ENCODE peak calls at places on chromosomes 6 and 20, in eight cellular contexts. One of them, this sample, is unnamed.
A peak's percentile ranks its signal among the peaks of the same experiment; 100 is the strongest.

GRCh38 chr6:13859871-13860555 is 45.7 kb upstream of the MCUR1 start:
- DNase-seq in stomach: no peak
- DNase-seq in foreskin fibroblast: no peak
- DNase-seq in BE2C: peak; percentile 47
- DNase-seq in astrocyte: no peak
- DNase-seq in fibroblast of mammary gland: no peak
- DNase-seq in ascending aorta: no peak
- DNase-seq in A549: no peak
- DNase-seq in this sample: no peak

GRCh38 chr6:107154131-107154906 is 39.0 kb upstream of the BEND3 start:
- DNase-seq in stomach: no peak
- DNase-seq in foreskin fibroblast: no peak
- DNase-seq in BE2C: no peak
- DNase-seq in astrocyte: peak; percentile 16
- DNase-seq in fibroblast of mammary gland: no peak
- DNase-seq in ascending aorta: no peak
- DNase-seq in A549: no peak
- DNase-seq in this sample: no peak

GRCh38 chr6:15427360-15428070 is 181.6 kb downstream of the JARID2 start:
- DNase-seq in stomach: no peak
- DNase-seq in foreskin fibroblast: no peak
- DNase-seq in BE2C: no peak
- DNase-seq in astrocyte: no peak
- DNase-seq in fibroblast of mammary gland: peak; percentile 21
- DNase-seq in ascending aorta: no peak
- DNase-seq in A549: no peak
- DNase-seq in this sample: no peak

GRCh38 chr20:34195355-34195754 is 45.9 kb upstream of the ASIP start:
- DNase-seq in stomach: no peak
- DNase-seq in foreskin fibroblast: no peak
- DNase-seq in BE2C: no peak
- DNase-seq in astrocyte: no peak
- DNase-seq in fibroblast of mammary gland: no peak
- DNase-seq in ascending aorta: no peak
- DNase-seq in A549: no peak
- DNase-seq in this sample: no peak

GRCh38 chr20:36147707-36148106 is 6.8 kb upstream of the EPB41L1 start:
- DNase-seq in stomach: no peak
- DNase-seq in foreskin fibroblast: no peak
- DNase-seq in BE2C: no peak
- DNase-seq in astrocyte: peak; percentile 41
- DNase-seq in fibroblast of mammary gland: peak; percentile 81
- DNase-seq in ascending aorta: no peak
- DNase-seq in A549: no peak
- DNase-seq in this sample: no peak

GRCh38 chr6:53793318-53793975 is 1.4 kb upstream of the LRRC1 start:
- DNase-seq in stomach: peak; percentile 80
- DNase-seq in foreskin fibroblast: peak; percentile 29
- DNase-seq in BE2C: peak; percentile 48
- DNase-seq in astrocyte: peak; percentile 61
- DNase-seq in fibroblast of mammary gland: peak; percentile 41
- DNase-seq in ascending aorta: no peak
- DNase-seq in A549: peak; percentile 67
- DNase-seq in this sample: no peak

GRCh38 chr20:51457281-51457932 is 85.1 kb downstream of the NFATC2 start:
- DNase-seq in stomach: no peak
- DNase-seq in foreskin fibroblast: peak; percentile 78
- DNase-seq in BE2C: peak; percentile 51
- DNase-seq in astrocyte: peak; percentile 87
- DNase-seq in fibroblast of mammary gland: peak; percentile 88
- DNase-seq in ascending aorta: no peak
- DNase-seq in A549: peak; percentile 76
- DNase-seq in this sample: no peak

GRCh38 chr6:158737710-158738615 is 81.2 kb downstream of the EZR start:
- DNase-seq in stomach: no peak
- DNase-seq in foreskin fibroblast: peak; percentile 58
- DNase-seq in BE2C: peak; percentile 38
- DNase-seq in astrocyte: peak; percentile 67
- DNase-seq in fibroblast of mammary gland: peak; percentile 80
- DNase-seq in ascending aorta: no peak
- DNase-seq in A549: peak; percentile 71
- DNase-seq in this sample: no peak

GRCh38 chr6:47230579-47230978 is 79.1 kb downstream of the TNFRSF21 start:
- DNase-seq in stomach: no peak
- DNase-seq in foreskin fibroblast: no peak
- DNase-seq in BE2C: no peak
- DNase-seq in astrocyte: no peak
- DNase-seq in fibroblast of mammary gland: no peak
- DNase-seq in ascending aorta: no peak
- DNase-seq in A549: peak; percentile 20
- DNase-seq in this sample: no peak

GRCh38 chr6:84227044-84227433 is 404 bp downstream of the CEP162 start:
- DNase-seq in stomach: no peak
- DNase-seq in foreskin fibroblast: no peak
- DNase-seq in BE2C: no peak
- DNase-seq in astrocyte: no peak
- DNase-seq in fibroblast of mammary gland: no peak
- DNase-seq in ascending aorta: no peak
- DNase-seq in A549: no peak
- DNase-seq in this sample: no peak

GRCh38 chr20:5945963-5946362 is 4.4 kb downstream of the TRMT6 start:
- DNase-seq in stomach: no peak
- DNase-seq in foreskin fibroblast: peak; percentile 80
- DNase-seq in BE2C: no peak
- DNase-seq in astrocyte: peak; percentile 33
- DNase-seq in fibroblast of mammary gland: peak; percentile 95
- DNase-seq in ascending aorta: no peak
- DNase-seq in A549: peak; percentile 27
- DNase-seq in this sample: no peak

GRCh38 chr6:17473554-17473953 is 80.2 kb downstream of the CAP2 start:
- DNase-seq in stomach: no peak
- DNase-seq in foreskin fibroblast: no peak
- DNase-seq in BE2C: no peak
- DNase-seq in astrocyte: no peak
- DNase-seq in fibroblast of mammary gland: no peak
- DNase-seq in ascending aorta: no peak
- DNase-seq in A549: no peak
- DNase-seq in this sample: no peak

GRCh38 chr20:37531856-37532255 is 4.2 kb upstream of the BLCAP start:
- DNase-seq in stomach: no peak
- DNase-seq in foreskin fibroblast: no peak
- DNase-seq in BE2C: no peak
- DNase-seq in astrocyte: no peak
- DNase-seq in fibroblast of mammary gland: no peak
- DNase-seq in ascending aorta: no peak
- DNase-seq in A549: no peak
- DNase-seq in this sample: no peak

GRCh38 chr20:11331096-11331495 is 586.6 kb upstream of the BTBD3 start:
- DNase-seq in stomach: no peak
- DNase-seq in foreskin fibroblast: no peak
- DNase-seq in BE2C: no peak
- DNase-seq in astrocyte: no peak
- DNase-seq in fibroblast of mammary gland: no peak
- DNase-seq in ascending aorta: no peak
- DNase-seq in A549: no peak
- DNase-seq in this sample: no peak

GRCh38 chr6:21556968-21557721 is 36.4 kb upstream of the SOX4 start:
- DNase-seq in stomach: no peak
- DNase-seq in foreskin fibroblast: peak; percentile 4
- DNase-seq in BE2C: no peak
- DNase-seq in astrocyte: no peak
- DNase-seq in fibroblast of mammary gland: peak; percentile 51
- DNase-seq in ascending aorta: no peak
- DNase-seq in A549: no peak
- DNase-seq in this sample: peak; percentile 97

DNA sequence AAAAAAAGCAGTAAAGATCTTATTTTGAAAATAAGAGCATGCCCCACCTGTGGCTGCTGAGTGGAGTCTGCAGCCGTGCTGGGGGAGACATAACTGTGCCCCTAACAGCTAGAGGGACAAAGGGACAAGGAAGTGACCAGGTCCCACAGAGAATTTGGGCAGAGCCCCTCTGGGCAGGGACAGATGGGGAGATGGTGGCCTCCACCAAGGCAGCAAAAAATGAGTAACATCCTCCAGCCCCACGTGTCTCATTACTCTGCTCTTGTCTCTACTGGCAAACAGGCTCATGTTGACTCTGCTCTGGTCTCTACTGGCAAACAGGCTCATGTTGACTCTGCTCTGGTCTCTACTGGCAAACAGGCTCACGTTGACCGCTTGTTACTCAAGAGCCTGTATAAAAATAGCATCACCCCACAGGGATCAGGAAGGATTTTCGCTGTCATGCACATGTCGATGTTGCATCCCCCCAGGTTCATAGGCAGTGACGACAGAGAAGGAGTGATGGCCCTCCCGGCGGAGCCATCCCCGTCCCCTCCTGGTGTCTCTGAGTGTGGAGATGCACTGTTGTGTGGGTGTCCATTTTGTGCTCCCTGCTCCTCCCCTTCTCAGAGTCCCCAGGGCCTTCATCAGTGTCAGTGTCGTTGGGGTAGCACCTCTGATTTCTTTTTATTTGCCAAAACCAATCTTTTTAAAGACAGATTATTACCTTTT is 17.3 kb upstream of the PCMTD2 start:
- DNase-seq in stomach: no peak
- DNase-seq in foreskin fibroblast: no peak
- DNase-seq in BE2C: no peak
- DNase-seq in astrocyte: no peak
- DNase-seq in fibroblast of mammary gland: no peak
- DNase-seq in ascending aorta: no peak
- DNase-seq in A549: no peak
- DNase-seq in this sample: no peak
- TF ChIP-seq CTCF in stomach: no peak
- TF ChIP-seq CTCF in foreskin fibroblast: no peak
- TF ChIP-seq CTCF in BE2C: no peak
- TF ChIP-seq CTCF in astrocyte: no peak
- TF ChIP-seq CTCF in fibroblast of mammary gland: no peak
- TF ChIP-seq CTCF in ascending aorta: no peak
- TF ChIP-seq CTCF in A549: no peak
- TF ChIP-seq CTCF in this sample: no peak

DNA sequence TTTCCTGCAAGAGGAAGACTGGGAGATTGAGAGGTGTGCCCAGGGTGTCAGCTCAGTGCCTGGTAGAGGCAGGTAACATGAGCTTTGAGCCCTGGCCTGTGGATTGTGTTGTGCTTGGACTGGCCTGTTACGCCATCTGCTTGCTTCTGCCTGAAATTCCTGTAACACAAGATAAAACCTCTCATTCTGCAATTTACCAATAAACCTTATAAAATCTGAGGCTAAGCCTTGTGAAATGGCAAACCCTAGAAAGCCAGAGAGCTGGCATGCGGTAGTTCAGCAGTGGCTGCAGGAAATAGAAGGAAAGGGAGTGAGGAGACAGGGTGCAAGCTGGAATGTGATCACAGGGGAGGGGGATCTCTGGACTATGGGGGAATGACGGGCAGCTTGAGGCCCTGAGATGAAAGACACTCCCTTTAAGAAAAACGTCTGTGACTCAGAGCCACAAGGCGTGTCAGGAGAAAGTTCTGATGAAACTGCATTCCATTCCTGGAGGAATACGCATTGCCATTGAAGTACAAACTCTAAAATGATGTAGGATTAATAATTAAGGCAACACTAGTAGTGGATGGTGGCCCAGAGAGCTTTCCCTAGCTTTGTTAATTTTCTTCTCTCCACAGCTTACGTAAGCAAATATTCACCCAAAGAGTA is 26.3 kb upstream of the TFAP2A start:
- DNase-seq in stomach: no peak
- DNase-seq in foreskin fibroblast: peak; percentile 81
- DNase-seq in BE2C: no peak
- DNase-seq in astrocyte: peak; percentile 97
- DNase-seq in fibroblast of mammary gland: peak; percentile 62
- DNase-seq in ascending aorta: no peak
- DNase-seq in A549: peak; percentile 98
- DNase-seq in this sample: no peak
- H3K4me3 ChIP-seq in stomach: no peak overlapping the region
- H3K4me3 ChIP-seq in foreskin fibroblast: no peak overlapping the region
- H3K4me3 ChIP-seq in BE2C: no peak overlapping the region
- H3K4me3 ChIP-seq in astrocyte: no peak overlapping the region
- H3K4me3 ChIP-seq in fibroblast of mammary gland: no peak overlapping the region
- H3K4me3 ChIP-seq in ascending aorta: no peak overlapping the region
- H3K4me3 ChIP-seq in A549: no peak overlapping the region
- H3K4me3 ChIP-seq in this sample: no peak overlapping the region

GRCh38 chr6:35954335-35954734 is 33.4 kb upstream of the SRPK1 start:
- DNase-seq in stomach: no peak
- DNase-seq in foreskin fibroblast: no peak
- DNase-seq in BE2C: no peak
- DNase-seq in astrocyte: no peak
- DNase-seq in fibroblast of mammary gland: no peak
- DNase-seq in ascending aorta: no peak
- DNase-seq in A549: no peak
- DNase-seq in this sample: no peak

GRCh38 chr6:35955521-35955920 is 34.6 kb upstream of the SRPK1 start:
- DNase-seq in stomach: no peak
- DNase-seq in foreskin fibroblast: no peak
- DNase-seq in BE2C: no peak
- DNase-seq in astrocyte: no peak
- DNase-seq in fibroblast of mammary gland: no peak
- DNase-seq in ascending aorta: no peak
- DNase-seq in A549: no peak
- DNase-seq in this sample: no peak

GRCh38 chr6:35960192-35960591 is 39.3 kb upstream of the SRPK1 start:
- DNase-seq in stomach: no peak
- DNase-seq in foreskin fibroblast: no peak
- DNase-seq in BE2C: no peak
- DNase-seq in astrocyte: peak; percentile 18
- DNase-seq in fibroblast of mammary gland: peak; percentile 26
- DNase-seq in ascending aorta: no peak
- DNase-seq in A549: no peak
- DNase-seq in this sample: no peak

GRCh38 chr6:35955071-35955470 is 34.2 kb upstream of the SRPK1 start:
- DNase-seq in stomach: no peak
- DNase-seq in foreskin fibroblast: no peak
- DNase-seq in BE2C: no peak
- DNase-seq in astrocyte: peak; percentile 19
- DNase-seq in fibroblast of mammary gland: peak; percentile 86
- DNase-seq in ascending aorta: no peak
- DNase-seq in A549: no peak
- DNase-seq in this sample: no peak

GRCh38 chr6:35955970-35956369 is 35.1 kb upstream of the SRPK1 start:
- DNase-seq in stomach: no peak
- DNase-seq in foreskin fibroblast: no peak
- DNase-seq in BE2C: no peak
- DNase-seq in astrocyte: no peak
- DNase-seq in fibroblast of mammary gland: no peak
- DNase-seq in ascending aorta: no peak
- DNase-seq in A549: no peak
- DNase-seq in this sample: no peak
- TF ChIP-seq CTCF in stomach: no peak
- TF ChIP-seq CTCF in foreskin fibroblast: peak; percentile 16
- TF ChIP-seq CTCF in BE2C: peak; percentile 40
- TF ChIP-seq CTCF in astrocyte: no peak
- TF ChIP-seq CTCF in fibroblast of mammary gland: peak; percentile 26
- TF ChIP-seq CTCF in ascending aorta: no peak
- TF ChIP-seq CTCF in A549: peak; percentile 26
- TF ChIP-seq CTCF in this sample: no peak

DNA sequence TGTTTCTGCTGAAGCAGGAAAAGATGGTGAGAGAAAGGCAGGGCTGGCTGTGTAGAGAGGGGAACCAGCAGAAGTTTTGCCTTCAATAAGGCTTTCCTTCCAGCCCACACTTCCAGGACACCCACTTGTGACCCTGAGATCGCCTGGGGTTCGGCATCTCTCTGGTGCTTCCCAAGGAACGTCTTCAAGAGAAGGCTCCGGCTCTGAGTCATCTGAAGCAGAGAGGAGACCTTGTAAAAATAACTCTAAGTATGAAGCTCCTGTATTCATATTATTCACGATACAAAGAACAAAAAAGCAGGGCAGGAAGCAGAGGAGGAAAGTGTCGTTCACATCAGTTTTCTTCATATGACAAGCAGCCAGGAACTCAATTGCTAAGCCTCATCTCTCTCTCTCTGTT is 95.4 kb upstream of the MRPS10 start:
- DNase-seq in stomach: no peak
- DNase-seq in foreskin fibroblast: peak; percentile 57
- DNase-seq in BE2C: no peak
- DNase-seq in astrocyte: peak; percentile 73
- DNase-seq in fibroblast of mammary gland: peak; percentile 60
- DNase-seq in ascending aorta: no peak
- DNase-seq in A549: peak; percentile 18
- DNase-seq in this sample: no peak
- H3K4me3 ChIP-seq in stomach: no peak overlapping the region
- H3K4me3 ChIP-seq in foreskin fibroblast: no peak overlapping the region
- H3K4me3 ChIP-seq in BE2C: no peak overlapping the region
- H3K4me3 ChIP-seq in astrocyte: no peak overlapping the region
- H3K4me3 ChIP-seq in fibroblast of mammary gland: no peak overlapping the region
- H3K4me3 ChIP-seq in ascending aorta: no peak overlapping the region
- H3K4me3 ChIP-seq in A549: no peak overlapping the region
- H3K4me3 ChIP-seq in this sample: no peak overlapping the region

This sample was measured in LNCaP clone FGC.